ENCODE peak calls at places on chromosomes 11 and 22, in nine cellular contexts. B is germinal center; K is adrenal gland; U is NCI-H1105 treated with DMSO at 0.1 percent for 48 hours; M is brain microvascular endothelial cell; Y is stimulated activated CD4-positive, alpha-beta T cell treated with anti-CD3 and anti-CD28 coated beads, Interleukin-12 subunit alpha, Interleukin-12 subunit beta, amount 100 ng/mL, for 48 hours; D is AG09319; A is NCI-H1417; N is esophagus muscularis mucosa. G is an unnamed sample.
A peak's percentile ranks its signal among the peaks of the same experiment; 100 is the strongest.

GRCh38 chr11:3939211-3939610 is 83.7 kb downstream of the STIM1 start:
- DNase-seq in A (no peak), K (no peak), U (no peak), N (no peak), D (no peak), M (peak; percentile 90), Y (no peak), B (no peak), G (no peak)

GRCh38 chr22:23405366-23405851 is 174.7 kb downstream of the IGLL1 start:
- DNase-seq in D (no peak), U (no peak), B (no peak), K (no peak), N (no peak), M (no peak), A (no peak), Y (no peak), G (no peak)

GRCh38 chr22:29587938-29588699 is 7.2 kb upstream of the NIPSNAP1 start:
- DNase-seq in A (no peak), K (peak; percentile 38), M (peak; percentile 74), D (peak; percentile 75), B (no peak), N (no peak), U (no peak), Y (no peak), G (no peak)

GRCh38 chr22:24521791-24522245 is 26.7 kb downstream of the UPB1 start:
- DNase-seq in M (peak; percentile 41), U (peak; percentile 93), B (peak; percentile 57), D (no peak), N (no peak), Y (peak; percentile 32), A (peak; percentile 80), K (no peak), G (peak; percentile 64)

GRCh38 chr11:19276859-19277808 is 36.4 kb upstream of the E2F8 start:
- DNase-seq in Y (no peak), N (no peak), A (no peak), U (no peak), M (peak; percentile 6), B (no peak), D (no peak), K (no peak), G (no peak)

GRCh38 chr11:131776211-131776610 is 405.8 kb downstream of the NTM start:
- DNase-seq in A (no peak), M (no peak), N (no peak), B (no peak), U (no peak), Y (no peak), K (no peak), D (no peak), G (no peak)

GRCh38 chr11:74449369-74449931 is 17.9 kb downstream of the KCNE3 start:
- DNase-seq in U (peak; percentile 89), N (no peak), M (peak; percentile 83), Y (peak; percentile 58), B (peak; percentile 63), D (peak; percentile 54), K (peak; percentile 58), A (peak; percentile 76), G (peak; percentile 86)

GRCh38 chr11:61467609-61468401 is 37.9 kb downstream of the SDHAF2 start:
- DNase-seq in M (peak; percentile 14), Y (no peak), U (no peak), N (no peak), B (no peak), A (no peak), K (no peak), D (no peak), G (no peak)

GRCh38 chr11:87038235-87038960 is 664 bp downstream of the TMEM135 start:
- DNase-seq in M (no peak), N (no peak), A (no peak), B (no peak), Y (no peak), K (no peak), U (no peak), D (no peak), G (no peak)

GRCh38 chr22:44372611-44373010 is 59.9 kb upstream of the SHISAL1 start:
- DNase-seq in A (no peak), K (no peak), U (no peak), Y (no peak), D (no peak), M (no peak), B (no peak), N (no peak), G (no peak)

GRCh38 chr11:80146231-80146630 is 705.4 kb upstream of the TENM4 start:
- DNase-seq in Y (no peak), A (no peak), D (no peak), N (no peak), K (no peak), U (peak; percentile 50), B (no peak), M (no peak), G (no peak)

GRCh38 chr11:96156379-96156722 is 186.6 kb downstream of the MAML2 start:
- DNase-seq in K (no peak), U (no peak), M (no peak), B (no peak), A (no peak), Y (no peak), D (no peak), N (no peak), G (no peak)

GRCh38 chr11:64035581-64035980 is at the start of gene FLRT1:
- DNase-seq in B (no peak), U (no peak), N (no peak), D (no peak), A (peak; percentile 68), M (no peak), Y (no peak), K (no peak), G (no peak)

GRCh38 chr11:498297-499181 is 8.5 kb downstream of the RNH1 start:
- DNase-seq in D (no peak), U (no peak), M (no peak), A (no peak), N (no peak), B (no peak), K (no peak), Y (no peak), G (no peak)

GRCh38 chr11:93986716-93987115 is 34.4 kb upstream of the HEPHL1 start:
- DNase-seq in A (peak; percentile 75), B (no peak), D (no peak), N (no peak), K (no peak), Y (no peak), U (peak; percentile 23), M (no peak), G (no peak)

GRCh38 chr22:42937164-42937854 is 77.6 kb downstream of the PACSIN2 start:
- DNase-seq in K (peak; percentile 64), N (no peak), U (no peak), M (peak; percentile 86), D (no peak), B (peak; percentile 43), A (peak; percentile 15), Y (no peak), G (no peak)

GRCh38 chr11:88355887-88356286 is 18.4 kb upstream of the CTSC start:
- DNase-seq in A (no peak), U (no peak), D (no peak), Y (no peak), B (no peak), K (no peak), N (no peak), M (no peak), G (no peak)

GRCh38 chr11:123672568-123672967 is 18.1 kb upstream of the SCN3B start:
- DNase-seq in D (no peak), B (no peak), M (no peak), U (no peak), K (no peak), N (no peak), A (no peak), Y (no peak), G (no peak)

GRCh38 chr11:88597387-88597786 is 259.9 kb upstream of the CTSC start:
- DNase-seq in U (no peak), M (no peak), D (no peak), N (no peak), K (no peak), Y (no peak), B (no peak), A (no peak), G (no peak)

GRCh38 chr11:117821431-117821830 is 3.1 kb downstream of the FXYD2 start:
- DNase-seq in U (no peak), Y (no peak), D (no peak), N (no peak), B (no peak), K (no peak), M (no peak), A (no peak), G (no peak)

GRCh38 chr22:38018938-38019827 is 34.8 kb upstream of the SOX10 start:
- DNase-seq in B (no peak), A (no peak), K (no peak), D (no peak), M (no peak), Y (no peak), N (no peak), U (no peak), G (no peak)

GRCh38 chr11:122180435-122180834 is 64.4 kb upstream of the BLID start:
- DNase-seq in N (no peak), B (no peak), K (no peak), Y (no peak), M (peak; percentile 96), A (no peak), D (peak; percentile 89), U (no peak), G (no peak)